ENCODE peak calls at places on chromosomes 11 and 22, in ten cellular contexts. L, H, I, Y, D, W, X, N, U and T are unnamed samples. For H3K4me1, the result is how much of the 10 kb centered on the place peaks cover.

GRCh38 chr22:29706991-29707390 is 12.8 kb upstream of the CABP7 start:
- DNase-seq in L (no peak), H (no peak), I (no peak), Y (no peak), D (no peak), W (no peak), X (no peak), N (no peak), U (no peak), T (no peak)

GRCh38 chr11:69854719-69855118 is 35.5 kb upstream of the FGF3 start:
- DNase-seq in L (peak), H (no peak), I (no peak), Y (peak), D (no peak), W (no peak), X (no peak), N (peak), U (no peak), T (no peak)

GRCh38 chr11:104968365-104968855 is at the start of gene CASP4:
- DNase-seq in L (peak), H (peak), I (no peak), Y (peak), D (peak), W (no peak), X (peak), N (peak), U (peak), T (no peak)

GRCh38 chr22:20989323-20990138 is 7.4 kb downstream of the LZTR1 start:
- DNase-seq in L (peak), H (no peak), I (no peak), Y (peak), D (no peak), W (no peak), X (no peak), N (no peak), U (no peak), T (no peak)

GRCh38 chr11:104623518-104623917 is 274.7 kb downstream of the CASP12 start:
- DNase-seq in L (peak), H (no peak), I (no peak), Y (peak), D (no peak), W (no peak), X (no peak), N (peak), U (no peak), T (no peak)

GRCh38 chr11:95917188-95918036 is 6.5 kb downstream of the MTMR2 start:
- DNase-seq in L (peak), H (peak), I (no peak), Y (peak), D (no peak), W (no peak), X (no peak), N (peak), U (no peak), T (no peak)

GRCh38 chr22:43561421-43562178 is 149.8 kb downstream of the MPPED1 start:
- DNase-seq in L (no peak), H (no peak), I (no peak), Y (no peak), D (no peak), W (no peak), X (no peak), N (no peak), U (no peak), T (no peak)

GRCh38 chr11:4072668-4073285 is 21.8 kb upstream of the RRM1 start:
- DNase-seq in L (peak), H (peak), I (no peak), Y (peak), D (peak), W (no peak), X (peak), N (peak), U (peak), T (no peak)

GRCh38 chr11:118606157-118606843 is 1.1 kb upstream of the PHLDB1 start:
- DNase-seq in L (no peak), H (no peak), I (no peak), Y (peak), D (no peak), W (no peak), X (no peak), N (no peak), U (peak), T (no peak)

GRCh38 chr11:76436020-76436419 is 8.8 kb upstream of the EMSY start:
- DNase-seq in L (peak), H (no peak), I (no peak), Y (no peak), D (no peak), W (no peak), X (no peak), N (no peak), U (no peak), T (no peak)

GRCh38 chr11:95566151-95566670 is 223.4 kb downstream of the FAM76B start:
- DNase-seq in L (no peak), H (no peak), I (no peak), Y (peak), D (no peak), W (no peak), X (no peak), N (no peak), U (no peak), T (no peak)

GRCh38 chr22:20960609-20961008 is 6.4 kb upstream of the AIFM3 start:
- DNase-seq in L (no peak), H (no peak), I (peak), Y (no peak), D (no peak), W (no peak), X (no peak), N (no peak), U (no peak), T (no peak)

GRCh38 chr11:86172894-86173293 is 71.7 kb upstream of the EED start:
- DNase-seq in L (peak), H (peak), I (no peak), Y (peak), D (no peak), W (no peak), X (no peak), N (peak), U (no peak), T (no peak)

GRCh38 chr11:8671651-8672062 is 10.8 kb downstream of the TRIM66 start:
- DNase-seq in L (peak), H (peak), I (no peak), Y (peak), D (no peak), W (no peak), X (no peak), N (peak), U (peak), T (no peak)

GRCh38 chr11:34512810-34513673 is 552 bp downstream of the ELF5 start:
- DNase-seq in L (peak), H (peak), I (no peak), Y (peak), D (peak), W (peak), X (peak), N (peak), U (peak), T (no peak)

GRCh38 chr11:62689421-62690183 is at the start of gene LRRN4CL:
- DNase-seq in L (peak), H (peak), I (peak), Y (peak), D (peak), W (no peak), X (peak), N (peak), U (no peak), T (no peak)

GRCh38 chr11:46279393-46280099 is 2.1 kb downstream of the CREB3L1 start:
- DNase-seq in L (peak), H (peak), I (peak), Y (peak), D (no peak), W (no peak), X (peak), N (no peak), U (peak), T (no peak)

GRCh38 chr11:37786214-37786755 is 1188.2 kb upstream of the RAG2 start:
- DNase-seq in L (peak), H (no peak), I (no peak), Y (peak), D (no peak), W (no peak), X (no peak), N (peak), U (no peak), T (no peak)

GRCh38 chr11:89436071-89436470 is 55.1 kb downstream of the NOX4 start:
- DNase-seq in L (peak), H (peak), I (peak), Y (peak), D (peak), W (no peak), X (no peak), N (peak), U (no peak), T (no peak)

GRCh38 chr11:110158317-110159200 is 65.4 kb downstream of the ZC3H12C start:
- DNase-seq in L (no peak), H (no peak), I (no peak), Y (no peak), D (no peak), W (no peak), X (no peak), N (no peak), U (no peak), T (no peak)

GRCh38 chr11:121814962-121815361 is 301.1 kb downstream of the BLID start:
- DNase-seq in L (peak), H (no peak), I (no peak), Y (no peak), D (no peak), W (no peak), X (no peak), N (peak), U (no peak), T (no peak)

GRCh38 chr11:9273430-9274336 is 8.5 kb upstream of the DENND5A start:
- DNase-seq in L (peak), H (no peak), I (no peak), Y (peak), D (no peak), W (no peak), X (no peak), N (no peak), U (no peak), T (no peak)

GRCh38 chr22:44160416-44160815 is 20.3 kb upstream of the PARVG start:
- DNase-seq in L (no peak), H (no peak), I (peak), Y (no peak), D (no peak), W (no peak), X (no peak), N (no peak), U (no peak), T (no peak)

GRCh38 chr11:111063711-111064110 is 181.8 kb upstream of the POU2AF2 start:
- DNase-seq in L (peak), H (no peak), I (no peak), Y (peak), D (no peak), W (no peak), X (no peak), N (no peak), U (no peak), T (no peak)

GRCh38 chr22:36641902-36642640 is 61.5 kb downstream of the CACNG2 start:
- DNase-seq in L (peak), H (peak), I (no peak), Y (peak), D (no peak), W (no peak), X (no peak), N (peak), U (no peak), T (no peak)

GRCh38 chr11:67674442-67674871 is at the start of gene ALDH3B2:
- DNase-seq in L (no peak), H (peak), I (no peak), Y (no peak), D (peak), W (peak), X (peak), N (peak), U (peak), T (peak)

GRCh38 chr22:20442485-20443284 is 5.1 kb upstream of the SCARF2 start:
- DNase-seq in L (no peak), H (no peak), I (peak), Y (no peak), D (no peak), W (no peak), X (no peak), N (no peak), U (no peak), T (no peak)

GRCh38 chr22:33302049-33302545 is 243.9 kb upstream of the SYN3 start:
- DNase-seq in L (peak), H (peak), I (peak), Y (peak), D (peak), W (peak), X (peak), N (peak), U (peak), T (no peak)

GRCh38 chr11:68650801-68651200 is 33.5 kb upstream of the GAL start:
- DNase-seq in L (no peak), H (no peak), I (no peak), Y (no peak), D (no peak), W (no peak), X (no peak), N (no peak), U (no peak), T (no peak)

GRCh38 chr11:72239296-72239848 is 4.6 kb downstream of the PHOX2A start:
- DNase-seq in L (peak), H (peak), I (peak), Y (peak), D (peak), W (peak), X (peak), N (peak), U (peak), T (no peak)

GRCh38 chr11:118006153-118006534 is 19.9 kb downstream of the IL10RA start:
- DNase-seq in L (no peak), H (no peak), I (no peak), Y (peak), D (no peak), W (no peak), X (peak), N (no peak), U (no peak), T (no peak)

GRCh38 chr11:73591050-73591449 is 6.9 kb downstream of the FAM168A start:
- DNase-seq in L (no peak), H (no peak), I (no peak), Y (no peak), D (no peak), W (no peak), X (no peak), N (no peak), U (no peak), T (no peak)

GRCh38 chr11:65291613-65292012 is 23.1 kb upstream of the CDC42EP2 start:
- DNase-seq in L (peak), H (peak), I (no peak), Y (peak), D (no peak), W (no peak), X (no peak), N (no peak), U (no peak), T (no peak)

GRCh38 chr11:114354076-114354475 is 46.2 kb downstream of the C11orf71 start:
- DNase-seq in L (peak), H (no peak), I (no peak), Y (peak), D (no peak), W (no peak), X (no peak), N (peak), U (no peak), T (peak)

GRCh38 chr11:95832763-95833162 is 42.5 kb downstream of the CEP57 start:
- DNase-seq in L (peak), H (peak), I (no peak), Y (peak), D (no peak), W (no peak), X (no peak), N (no peak), U (no peak), T (no peak)

GRCh38 chr11:119368121-119369034 is 13.1 kb downstream of the USP2 start:
- DNase-seq in L (peak), H (peak), I (peak), Y (peak), D (no peak), W (peak), X (peak), N (peak), U (peak), T (peak)

GRCh38 chr11:78645226-78646202 is 70.8 kb upstream of the NARS2 start:
- DNase-seq in L (peak), H (peak), I (peak), Y (peak), D (peak), W (peak), X (peak), N (peak), U (peak), T (no peak)

GRCh38 chr11:72411623-72412532 is 22.5 kb downstream of the CLPB start:
- DNase-seq in L (no peak), H (no peak), I (no peak), Y (no peak), D (no peak), W (no peak), X (no peak), N (no peak), U (peak), T (no peak)

GRCh38 chr22:25078591-25078990 is 121.1 kb upstream of the CRYBB3 start:
- DNase-seq in L (no peak), H (no peak), I (no peak), Y (no peak), D (no peak), W (no peak), X (no peak), N (no peak), U (no peak), T (no peak)
- TF ChIP-seq CTCF in L (no peak), H (no peak), I (no peak), Y (no peak), D (no peak), W (no peak), X (no peak), N (no peak), U (no peak), T (no peak)

GRCh38 chr11:63875506-63875905 is 36.6 kb downstream of the MARK2 start:
- DNase-seq in L (no peak), H (no peak), I (no peak), Y (no peak), D (no peak), W (no peak), X (no peak), N (no peak), U (no peak), T (no peak)
- H3K4me1 ChIP-seq in L (under half), H (under half), I (under half), Y (half or more), D (under half), W (half or more), X (under half), N (under half), U (under half), T (under half)

GRCh38 chr11:44327730-44328691 is 18.1 kb upstream of the ALX4 start:
- DNase-seq in L (no peak), H (no peak), I (no peak), Y (no peak), D (no peak), W (peak), X (no peak), N (no peak), U (no peak), T (no peak)
- TF ChIP-seq CTCF in L (peak), H (no peak), I (no peak), Y (peak), D (no peak), W (no peak), X (no peak), N (no peak), U (no peak), T (no peak)

DNA sequence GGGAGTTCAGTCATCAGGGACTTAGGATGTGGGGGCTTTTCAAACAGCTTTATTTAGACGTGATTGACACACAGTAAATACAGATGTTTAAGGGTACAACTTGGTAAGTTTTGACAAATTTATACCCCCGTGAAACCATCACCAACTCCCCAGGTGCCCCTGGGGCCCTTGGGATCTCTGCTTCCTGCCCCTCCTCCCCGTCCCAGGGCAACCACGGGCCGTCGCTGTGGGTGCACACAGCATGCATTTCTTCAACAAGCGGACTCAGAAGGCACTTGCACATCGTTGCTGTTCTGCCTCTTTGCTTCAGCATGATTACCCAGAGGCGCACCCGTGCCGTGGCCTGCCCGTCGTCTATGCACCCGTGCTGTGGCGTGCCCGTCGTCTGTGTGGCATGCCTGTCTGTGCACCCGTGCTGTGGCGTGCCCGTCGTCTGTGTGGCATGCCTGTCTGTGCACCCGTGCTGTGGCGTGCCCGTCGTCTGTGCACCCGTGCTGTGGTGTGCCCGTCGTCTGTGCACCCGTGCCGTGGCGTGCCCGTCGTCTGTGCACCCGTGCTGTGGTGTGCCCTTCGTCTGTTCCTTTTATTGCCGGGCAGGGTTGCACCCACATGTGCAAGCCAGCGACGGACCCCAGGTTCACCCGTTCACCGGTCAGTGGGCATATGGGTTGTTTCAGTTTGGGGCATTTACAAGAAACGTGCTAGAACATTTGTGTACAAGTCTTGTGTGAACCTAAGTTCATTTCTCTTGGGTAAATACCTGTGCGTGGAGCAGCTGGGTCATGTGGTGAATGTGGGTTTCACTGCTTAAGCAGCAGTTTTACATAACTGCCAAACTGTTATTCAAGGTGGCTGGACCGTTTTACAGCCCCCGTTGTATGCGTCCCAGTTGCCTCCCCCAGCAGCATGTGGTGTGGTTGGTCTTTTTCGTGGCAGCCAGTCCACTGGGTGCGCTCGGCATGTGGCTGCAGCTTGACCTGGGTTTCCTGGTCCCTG is 8.3 kb downstream of the CD81 start:
- DNase-seq in L (no peak), H (no peak), I (peak), Y (no peak), D (no peak), W (no peak), X (no peak), N (no peak), U (no peak), T (no peak)
- H3K4me1 ChIP-seq in L (half or more), H (under half), I (half or more), Y (under half), D (half or more), W (half or more), X (under half), N (under half), U (under half), T (under half)

DNA sequence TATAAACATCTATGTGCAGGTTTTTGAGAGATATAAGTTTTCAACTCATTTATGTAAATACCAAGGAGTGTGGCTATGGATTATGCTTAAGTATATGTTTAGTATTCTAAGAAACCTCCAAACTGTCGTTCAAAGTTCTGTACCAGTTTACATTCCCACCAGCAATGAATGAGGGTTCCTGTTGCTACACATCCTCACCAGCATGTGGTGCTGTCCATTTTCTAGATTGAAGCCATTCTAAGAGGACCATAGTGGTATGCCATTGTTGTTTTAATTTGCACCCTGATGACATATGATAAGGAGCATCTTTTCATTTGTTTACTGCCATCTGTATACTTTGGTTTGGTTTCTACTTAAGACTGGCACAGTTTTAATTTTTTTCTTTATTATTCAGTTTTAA is 2097.9 kb downstream of the LRRC4C start:
- DNase-seq in L (no peak), H (no peak), I (no peak), Y (no peak), D (no peak), W (no peak), X (no peak), N (no peak), U (no peak), T (no peak)
- TF ChIP-seq CTCF in L (no peak), H (no peak), I (no peak), Y (no peak), D (no peak), W (no peak), X (no peak), N (no peak), U (no peak), T (no peak)